ENCODE peak calls at places on chromosomes 1 and 21, in nine cellular contexts. One of them, this sample, is unnamed. For H3K4me1, the result is how much of the 10 kb centered on the place peaks cover.

GRCh38 chr1:85894651-85895050 is 186.4 kb upstream of the ZNHIT6 start:
- DNase-seq in astrocyte: peak
- DNase-seq in tibial artery: peak
- DNase-seq in aorta: peak
- DNase-seq in SJSA1: peak
- DNase-seq in psoas muscle: peak
- DNase-seq in IMR-90: peak
- DNase-seq in PC-3: peak
- DNase-seq in H9: peak
- DNase-seq in this sample: no peak

GRCh38 chr21:34693192-34693810 is 24.5 kb downstream of the CLIC6 start:
- DNase-seq in astrocyte: peak
- DNase-seq in H9: peak
- DNase-seq in IMR-90: peak
- DNase-seq in aorta: no peak
- DNase-seq in PC-3: peak
- DNase-seq in psoas muscle: no peak
- DNase-seq in SJSA1: peak
- DNase-seq in tibial artery: peak
- DNase-seq in this sample: no peak

GRCh38 chr21:37085726-37086125 is 12.7 kb downstream of the TTC3 start:
- DNase-seq in aorta: no peak
- DNase-seq in IMR-90: no peak
- DNase-seq in psoas muscle: no peak
- DNase-seq in tibial artery: no peak
- DNase-seq in SJSA1: no peak
- DNase-seq in PC-3: no peak
- DNase-seq in H9: no peak
- DNase-seq in astrocyte: no peak
- DNase-seq in this sample: no peak

GRCh38 chr21:42375141-42375905 is 9.0 kb upstream of the TFF1 start:
- DNase-seq in tibial artery: no peak
- DNase-seq in psoas muscle: no peak
- DNase-seq in aorta: no peak
- DNase-seq in SJSA1: no peak
- DNase-seq in IMR-90: no peak
- DNase-seq in PC-3: no peak
- DNase-seq in H9: peak
- DNase-seq in astrocyte: no peak
- DNase-seq in this sample: no peak

GRCh38 chr1:8939362-8939995 is 6.2 kb upstream of the CA6 start:
- DNase-seq in astrocyte: peak
- DNase-seq in IMR-90: peak
- DNase-seq in SJSA1: no peak
- DNase-seq in tibial artery: no peak
- DNase-seq in H9: no peak
- DNase-seq in aorta: no peak
- DNase-seq in PC-3: peak
- DNase-seq in psoas muscle: no peak
- DNase-seq in this sample: no peak

GRCh38 chr1:226444901-226445300 is 37.0 kb upstream of the PARP1 start:
- DNase-seq in astrocyte: no peak
- DNase-seq in SJSA1: no peak
- DNase-seq in PC-3: no peak
- DNase-seq in psoas muscle: no peak
- DNase-seq in H9: peak
- DNase-seq in tibial artery: no peak
- DNase-seq in IMR-90: no peak
- DNase-seq in aorta: no peak
- DNase-seq in this sample: no peak

GRCh38 chr21:20016431-20017005 is 981.7 kb upstream of the NCAM2 start:
- DNase-seq in H9: no peak
- DNase-seq in astrocyte: no peak
- DNase-seq in psoas muscle: no peak
- DNase-seq in tibial artery: no peak
- DNase-seq in IMR-90: no peak
- DNase-seq in aorta: no peak
- DNase-seq in SJSA1: no peak
- DNase-seq in PC-3: no peak
- DNase-seq in this sample: no peak

GRCh38 chr1:179876289-179876715 is 1.3 kb downstream of the TOR1AIP2 start:
- DNase-seq in SJSA1: peak
- DNase-seq in tibial artery: no peak
- DNase-seq in psoas muscle: no peak
- DNase-seq in aorta: no peak
- DNase-seq in H9: no peak
- DNase-seq in PC-3: peak
- DNase-seq in IMR-90: peak
- DNase-seq in astrocyte: peak
- DNase-seq in this sample: no peak

GRCh38 chr1:184143449-184143848 is 91.9 kb downstream of the TSEN15 start:
- DNase-seq in IMR-90: peak
- DNase-seq in SJSA1: no peak
- DNase-seq in astrocyte: no peak
- DNase-seq in psoas muscle: no peak
- DNase-seq in tibial artery: no peak
- DNase-seq in PC-3: no peak
- DNase-seq in H9: no peak
- DNase-seq in aorta: no peak
- DNase-seq in this sample: no peak

GRCh38 chr1:164707868-164708331 is 148.9 kb downstream of the PBX1 start:
- DNase-seq in IMR-90: peak
- DNase-seq in H9: no peak
- DNase-seq in tibial artery: no peak
- DNase-seq in psoas muscle: peak
- DNase-seq in SJSA1: peak
- DNase-seq in astrocyte: peak
- DNase-seq in aorta: peak
- DNase-seq in PC-3: peak
- DNase-seq in this sample: no peak

DNA sequence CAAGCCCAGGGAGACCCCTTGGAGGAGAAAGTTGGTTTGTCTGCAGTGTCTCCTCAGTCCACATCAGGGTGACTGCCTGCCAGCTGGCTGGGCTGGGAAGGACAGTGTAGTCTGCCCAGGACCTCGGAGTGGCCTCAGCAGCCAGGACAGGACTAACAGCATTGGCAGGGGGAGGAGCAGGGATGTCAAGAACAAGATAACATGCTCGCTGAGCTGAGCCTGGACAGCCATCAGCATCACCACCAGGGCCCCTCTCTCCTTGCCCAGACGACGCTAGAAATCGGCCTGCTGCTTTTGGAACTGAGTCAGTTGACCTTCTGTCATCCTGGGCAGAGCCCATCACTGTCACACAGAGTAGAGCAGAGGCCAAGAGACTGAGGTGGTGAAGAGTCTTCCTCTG is 83.6 kb upstream of the CNTN2 start:
- DNase-seq in IMR-90: no peak
- DNase-seq in aorta: no peak
- DNase-seq in astrocyte: no peak
- DNase-seq in PC-3: no peak
- DNase-seq in psoas muscle: no peak
- DNase-seq in tibial artery: no peak
- DNase-seq in SJSA1: no peak
- DNase-seq in H9: no peak
- DNase-seq in this sample: peak
- H3K27ac ChIP-seq in IMR-90: no peak
- H3K27ac ChIP-seq in aorta: no peak
- H3K27ac ChIP-seq in astrocyte: no peak
- H3K27ac ChIP-seq in PC-3: no peak
- H3K27ac ChIP-seq in psoas muscle: no peak
- H3K27ac ChIP-seq in tibial artery: no peak
- H3K27ac ChIP-seq in SJSA1: no peak
- H3K27ac ChIP-seq in H9: no peak
- H3K27ac ChIP-seq in this sample: peak

DNA sequence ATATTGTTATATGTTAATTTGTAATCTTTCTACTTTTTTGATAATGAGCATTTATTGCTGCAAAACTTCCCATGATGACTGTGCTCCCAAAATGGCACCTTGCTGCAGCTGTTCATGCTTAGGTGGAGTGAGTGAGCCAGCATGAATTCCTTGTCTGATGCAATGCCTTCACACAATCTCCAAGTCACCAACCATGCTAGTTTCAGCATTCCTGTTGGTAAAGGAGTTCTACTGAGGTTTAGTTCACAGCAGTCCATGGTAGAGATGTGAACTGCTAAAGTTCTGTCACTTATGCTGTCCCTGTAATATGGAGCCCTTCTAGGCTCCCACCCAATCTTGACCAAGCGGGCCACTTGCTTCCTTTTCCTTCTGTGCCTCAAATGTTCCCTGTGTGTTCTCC is 26.2 kb upstream of the PRKACB start:
- DNase-seq in PC-3: no peak
- DNase-seq in astrocyte: peak
- DNase-seq in SJSA1: no peak
- DNase-seq in psoas muscle: no peak
- DNase-seq in aorta: no peak
- DNase-seq in tibial artery: no peak
- DNase-seq in H9: no peak
- DNase-seq in IMR-90: peak
- DNase-seq in this sample: no peak
- H3K4me1 ChIP-seq in PC-3: under half
- H3K4me1 ChIP-seq in astrocyte: under half
- H3K4me1 ChIP-seq in SJSA1: under half
- H3K4me1 ChIP-seq in psoas muscle: under half
- H3K4me1 ChIP-seq in aorta: under half
- H3K4me1 ChIP-seq in tibial artery: under half
- H3K4me1 ChIP-seq in H9: under half
- H3K4me1 ChIP-seq in IMR-90: under half
- H3K4me1 ChIP-seq in this sample: under half

DNA sequence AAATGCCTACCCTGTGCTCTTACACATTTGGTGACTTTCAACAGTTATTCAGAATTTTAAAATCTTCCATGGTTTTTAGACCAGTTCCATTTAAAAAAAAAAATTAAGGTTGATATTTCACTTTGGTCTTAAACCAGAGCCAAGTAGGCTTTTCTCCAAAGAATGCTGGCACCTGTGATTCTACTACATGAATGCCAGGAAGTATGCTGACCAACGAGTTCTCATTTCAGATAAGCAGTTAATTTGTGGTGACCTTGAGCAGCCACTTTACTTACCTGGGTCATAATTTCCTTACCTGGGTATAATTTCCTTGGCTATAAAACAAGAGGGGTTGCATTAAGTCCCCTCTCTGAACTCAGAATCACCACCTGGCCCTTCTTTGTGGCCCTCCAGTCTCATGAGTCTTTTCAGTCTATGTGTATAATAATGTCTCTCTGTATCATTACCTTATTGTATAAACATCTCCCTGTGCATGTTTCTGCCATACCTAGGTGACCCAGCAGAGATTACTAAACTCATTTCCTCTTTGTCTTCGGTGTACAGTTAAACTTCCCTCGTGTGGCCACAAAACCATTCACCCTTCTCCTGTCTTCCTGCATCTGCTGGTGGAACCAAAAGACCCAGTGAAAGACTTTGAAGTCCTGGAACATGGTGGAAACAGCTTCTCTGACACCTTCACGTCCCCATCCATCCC is 139.1 kb upstream of the DPT start:
- DNase-seq in SJSA1: no peak
- DNase-seq in IMR-90: no peak
- DNase-seq in tibial artery: no peak
- DNase-seq in astrocyte: no peak
- DNase-seq in psoas muscle: no peak
- DNase-seq in PC-3: no peak
- DNase-seq in aorta: no peak
- DNase-seq in H9: no peak
- DNase-seq in this sample: no peak
- H3K27ac ChIP-seq in SJSA1: no peak
- H3K27ac ChIP-seq in IMR-90: no peak
- H3K27ac ChIP-seq in tibial artery: no peak
- H3K27ac ChIP-seq in astrocyte: no peak
- H3K27ac ChIP-seq in psoas muscle: no peak
- H3K27ac ChIP-seq in PC-3: no peak
- H3K27ac ChIP-seq in aorta: no peak
- H3K27ac ChIP-seq in H9: no peak
- H3K27ac ChIP-seq in this sample: no peak

GRCh38 chr1:20472860-20473711 is 12.9 kb downstream of the CAMK2N1 start:
- DNase-seq in IMR-90: peak
- DNase-seq in SJSA1: no peak
- DNase-seq in astrocyte: no peak
- DNase-seq in H9: peak
- DNase-seq in tibial artery: no peak
- DNase-seq in PC-3: no peak
- DNase-seq in aorta: no peak
- DNase-seq in psoas muscle: peak
- DNase-seq in this sample: peak

GRCh38 chr1:20474333-20474975 is 11.6 kb downstream of the CAMK2N1 start:
- DNase-seq in SJSA1: no peak
- DNase-seq in astrocyte: no peak
- DNase-seq in aorta: no peak
- DNase-seq in tibial artery: no peak
- DNase-seq in PC-3: no peak
- DNase-seq in IMR-90: peak
- DNase-seq in psoas muscle: no peak
- DNase-seq in H9: no peak
- DNase-seq in this sample: no peak

GRCh38 chr1:20472121-20472520 is 13.9 kb downstream of the CAMK2N1 start:
- DNase-seq in IMR-90: no peak
- DNase-seq in H9: no peak
- DNase-seq in psoas muscle: no peak
- DNase-seq in tibial artery: no peak
- DNase-seq in aorta: no peak
- DNase-seq in PC-3: no peak
- DNase-seq in SJSA1: no peak
- DNase-seq in astrocyte: no peak
- DNase-seq in this sample: no peak

GRCh38 chr1:20475002-20475401 is 11.0 kb downstream of the CAMK2N1 start:
- DNase-seq in H9: no peak
- DNase-seq in SJSA1: no peak
- DNase-seq in psoas muscle: no peak
- DNase-seq in aorta: no peak
- DNase-seq in astrocyte: no peak
- DNase-seq in PC-3: no peak
- DNase-seq in tibial artery: no peak
- DNase-seq in IMR-90: no peak
- DNase-seq in this sample: no peak

GRCh38 chr1:20473894-20474293 is 12.1 kb downstream of the CAMK2N1 start:
- DNase-seq in PC-3: no peak
- DNase-seq in SJSA1: no peak
- DNase-seq in aorta: no peak
- DNase-seq in astrocyte: no peak
- DNase-seq in H9: no peak
- DNase-seq in IMR-90: no peak
- DNase-seq in tibial artery: no peak
- DNase-seq in psoas muscle: no peak
- DNase-seq in this sample: no peak
- H3K4me1 ChIP-seq in PC-3: under half
- H3K4me1 ChIP-seq in SJSA1: under half
- H3K4me1 ChIP-seq in aorta: under half
- H3K4me1 ChIP-seq in astrocyte: under half
- H3K4me1 ChIP-seq in H9: under half
- H3K4me1 ChIP-seq in IMR-90: under half
- H3K4me1 ChIP-seq in tibial artery: under half
- H3K4me1 ChIP-seq in psoas muscle: under half
- H3K4me1 ChIP-seq in this sample: under half

This sample was measured in left ventricle myocardium inferior.